ENCODE peak calls at places on chromosome 16, in four cellular contexts. G, L, P and Z are unnamed samples.
A peak's percentile ranks its signal among the peaks of the same experiment; 100 is the strongest.

GRCh38 chr16:21156767-21157467 is 1.6 kb upstream of the LDAF1 start:
- DNase-seq in G (no peak), L (peak; percentile 89), P (no peak), Z (no peak)

GRCh38 chr16:24534634-24535033 is 4.7 kb upstream of the RBBP6 start:
- DNase-seq in G (no peak), L (no peak), P (no peak), Z (no peak)

GRCh38 chr16:48064971-48065370 is 90.8 kb downstream of the ABCC12 start:
- DNase-seq in G (no peak), L (no peak), P (no peak), Z (no peak)

GRCh38 chr16:88714420-88715302 is 8.4 kb downstream of the CTU2 start:
- DNase-seq in G (no peak), L (no peak), P (no peak), Z (no peak)

GRCh38 chr16:88442435-88442810 is 10.7 kb upstream of the ZFPM1 start:
- DNase-seq in G (no peak), L (no peak), P (no peak), Z (no peak)

GRCh38 chr16:68790130-68790761 is 53.1 kb upstream of the TANGO6 start:
- DNase-seq in G (peak; percentile 65), L (peak; percentile 45), P (no peak), Z (peak; percentile 43)

GRCh38 chr16:62955033-62955349 is 918.8 kb upstream of the CDH8 start:
- DNase-seq in G (no peak), L (no peak), P (no peak), Z (no peak)

GRCh38 chr16:8959921-8960787 is 3.6 kb downstream of the USP7 start:
- DNase-seq in G (no peak), L (peak; percentile 43), P (no peak), Z (no peak)

GRCh38 chr16:66477028-66477515 is 50.0 kb downstream of the BEAN1 start:
- DNase-seq in G (no peak), L (peak; percentile 37), P (no peak), Z (no peak)

GRCh38 chr16:9330036-9330545 is 238.6 kb downstream of the HAPSTR1 start:
- DNase-seq in G (no peak), L (no peak), P (no peak), Z (no peak)

GRCh38 chr16:4266372-4266771 is 6.5 kb downstream of the TFAP4 start:
- DNase-seq in G (no peak), L (peak; percentile 74), P (no peak), Z (no peak)

GRCh38 chr16:52474679-52475078 is 72.3 kb downstream of the TOX3 start:
- DNase-seq in G (no peak), L (no peak), P (no peak), Z (no peak)

GRCh38 chr16:89996178-89996489 is 23.1 kb downstream of the DBNDD1 start:
- DNase-seq in G (no peak), L (no peak), P (no peak), Z (no peak)

GRCh38 chr16:68737046-68737729 is at the start of gene CDH1:
- DNase-seq in G (peak; percentile 93), L (peak; percentile 92), P (no peak), Z (no peak)

GRCh38 chr16:80023865-80024264 is 423.3 kb upstream of the MAF start:
- DNase-seq in G (no peak), L (no peak), P (no peak), Z (no peak)

DNA sequence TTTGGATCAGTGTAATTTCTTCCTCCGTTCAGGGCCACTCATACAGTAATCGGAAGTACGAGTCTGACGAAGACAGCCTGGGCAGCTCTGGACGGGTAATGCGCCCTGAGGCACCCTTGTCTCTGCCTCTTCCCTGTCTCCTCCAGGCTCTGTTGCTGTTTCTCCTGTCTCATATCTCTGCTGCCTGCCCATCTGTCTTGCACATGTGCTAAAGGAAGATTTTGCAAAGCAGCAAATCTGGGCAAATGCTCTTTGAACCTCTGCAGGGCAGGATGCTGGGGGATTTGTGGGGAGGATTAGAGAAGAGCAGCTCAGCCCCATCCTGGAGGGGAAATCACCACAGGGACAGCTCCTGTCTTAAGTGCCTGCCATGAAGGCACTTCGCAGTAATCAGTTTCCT is 32.4 kb upstream of the POLR3E start:
- DNase-seq in G (no peak), L (no peak), P (no peak), Z (no peak)
- H3K27me3 ChIP-seq in G (no peaks in the 10 kb centered on the region), L (no peaks in the 10 kb centered on the region), P (no peaks in the 10 kb centered on the region), Z (no peaks in the 10 kb centered on the region)

GRCh38 chr16:28880589-28880915 is 2.3 kb downstream of the ATP2A1 start:
- DNase-seq in G (no peak), L (no peak), P (no peak), Z (no peak)
- H3K4me3 ChIP-seq in G (no peak overlapping the region), L (no peak overlapping the region), P (peak overlapping the region; percentile 58), Z (peak overlapping the region; percentile 67)

GRCh38 chr16:56669840-56670639 is 426 bp downstream of the MT1H start:
- DNase-seq in G (no peak), L (no peak), P (no peak), Z (no peak)
- H3K27me3 ChIP-seq in G (peaks cover 17% of the 10 kb centered on the region), L (peaks cover 54% of the 10 kb centered on the region), P (peaks cover 58% of the 10 kb centered on the region), Z (peaks cover 94% of the 10 kb centered on the region)

GRCh38 chr16:30844671-30845449 is 49.0 kb downstream of the BCL7C start:
- DNase-seq in G (peak; percentile 70), L (peak; percentile 93), P (peak; percentile 81), Z (peak; percentile 93)
- H3K4me3 ChIP-seq in G (no peak overlapping the region), L (no peak overlapping the region), P (no peak overlapping the region), Z (no peak overlapping the region)

GRCh38 chr16:3007957-3008748 is 4.6 kb upstream of the CLDN9 start:
- DNase-seq in G (peak; percentile 74), L (peak; percentile 97), P (no peak), Z (no peak)
- H3K27me3 ChIP-seq in G (no peaks in the 10 kb centered on the region), L (no peaks in the 10 kb centered on the region), P (peaks cover 55% of the 10 kb centered on the region), Z (peaks cover 91% of the 10 kb centered on the region)

DNA sequence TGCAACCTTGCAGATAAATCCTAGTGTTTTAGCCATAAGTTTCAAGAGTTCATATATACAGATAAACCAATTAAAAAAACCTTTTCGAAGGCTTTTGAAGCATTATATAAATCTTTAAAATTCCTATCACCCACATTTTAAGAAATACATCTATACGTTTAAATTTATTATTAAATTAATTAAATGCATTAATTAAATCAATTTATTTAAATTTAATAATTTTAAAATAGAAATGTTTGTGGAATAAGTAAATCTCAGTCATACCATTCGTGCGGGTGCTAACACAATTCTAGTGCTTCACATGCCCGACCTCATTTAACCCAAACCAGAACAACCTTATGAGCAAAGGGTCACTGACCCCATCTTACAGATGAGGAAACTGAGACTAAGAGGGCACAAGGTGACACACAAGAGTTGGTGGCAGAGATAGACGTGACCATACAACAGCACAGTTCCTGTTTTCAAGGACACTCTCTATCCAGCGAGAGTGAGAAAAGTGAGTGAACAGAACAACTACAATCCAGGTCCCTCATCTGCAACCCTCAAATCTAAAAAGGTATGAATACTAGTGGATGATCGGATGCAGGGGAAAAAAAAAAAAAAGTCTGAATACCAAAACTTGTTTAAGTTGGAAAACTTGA is 1.4 kb downstream of the NSMCE1 start:
- DNase-seq in G (no peak), L (no peak), P (no peak), Z (no peak)
- H3K4me3 ChIP-seq in G (no peak overlapping the region), L (no peak overlapping the region), P (no peak overlapping the region), Z (no peak overlapping the region)

DNA sequence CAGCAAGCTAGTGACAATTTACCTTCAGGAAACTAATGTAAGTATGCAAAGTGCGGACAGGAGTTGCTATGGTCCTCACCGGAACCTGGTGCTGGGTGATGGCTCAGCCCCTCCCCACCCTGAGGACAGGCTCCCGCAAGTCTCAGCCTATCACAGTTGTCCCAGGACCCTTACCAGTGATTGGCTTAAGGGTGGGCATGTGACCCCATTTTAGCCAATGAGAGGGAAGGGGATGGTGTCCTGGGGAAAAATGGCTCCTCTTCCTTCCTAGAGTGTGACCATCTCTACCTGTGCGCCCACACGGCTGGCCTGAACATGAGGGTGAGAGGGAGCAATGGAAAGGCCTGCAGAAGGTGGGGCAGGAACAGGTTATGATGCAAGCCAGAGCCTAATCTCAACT is 80.4 kb downstream of the C16orf78 start:
- DNase-seq in G (no peak), L (no peak), P (no peak), Z (no peak)
- H3K27me3 ChIP-seq in G (no peaks in the 10 kb centered on the region), L (no peaks in the 10 kb centered on the region), P (no peaks in the 10 kb centered on the region), Z (no peaks in the 10 kb centered on the region)

DNA sequence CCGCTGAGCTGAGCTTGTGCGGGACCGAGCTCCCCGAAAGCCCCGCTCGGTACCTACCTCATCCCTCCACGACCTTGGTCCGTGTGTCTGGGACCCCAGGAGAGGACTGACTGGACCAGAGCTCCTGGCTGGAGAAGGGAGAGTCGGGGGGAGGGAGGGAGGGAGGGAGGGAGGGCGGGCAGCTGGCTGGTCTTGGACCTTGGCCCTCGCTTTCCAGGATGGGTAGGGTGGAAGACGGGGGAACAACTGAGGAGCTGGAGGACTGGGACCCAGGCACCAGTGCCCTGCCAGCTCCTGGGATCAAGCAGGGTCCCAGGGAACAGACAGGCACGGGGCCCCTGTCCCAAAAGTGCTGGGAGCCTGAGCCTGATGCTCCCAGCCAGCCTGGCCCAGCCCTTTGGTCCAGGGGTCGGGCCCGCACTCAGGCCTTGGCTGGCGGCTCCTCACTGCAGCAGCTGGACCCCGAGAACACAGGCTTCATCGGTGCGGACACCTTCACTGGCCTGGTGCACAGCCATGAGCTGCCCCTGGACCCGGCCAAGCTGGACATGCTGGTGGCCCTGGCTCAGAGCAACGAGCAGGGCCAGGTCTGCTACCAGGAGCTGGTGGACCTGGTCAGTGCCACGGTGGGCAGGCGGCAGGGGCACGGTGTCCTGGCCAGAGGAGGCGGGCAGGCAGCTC is 553 bp downstream of the RHBDL1 start:
- DNase-seq in G (no peak), L (no peak), P (no peak), Z (no peak)
- H3K4me3 ChIP-seq in G (no peak overlapping the region), L (no peak overlapping the region), P (peak overlapping the region; percentile 57), Z (no peak overlapping the region)

GRCh38 chr16:86637744-86638143 is 59.4 kb downstream of the FOXL1 start:
- DNase-seq in G (no peak), L (peak; percentile 22), P (no peak), Z (no peak)

GRCh38 chr16:86639354-86639753 is 61.0 kb downstream of the FOXL1 start:
- DNase-seq in G (no peak), L (no peak), P (no peak), Z (no peak)

GRCh38 chr16:86640265-86640843 is 62.0 kb downstream of the FOXL1 start:
- DNase-seq in G (no peak), L (no peak), P (no peak), Z (no peak)

GRCh38 chr16:86635926-86636325 is 57.6 kb downstream of the FOXL1 start:
- DNase-seq in G (no peak), L (no peak), P (no peak), Z (no peak)

GRCh38 chr16:86638642-86639041 is 60.3 kb downstream of the FOXL1 start:
- DNase-seq in G (no peak), L (no peak), P (no peak), Z (no peak)
- H3K27me3 ChIP-seq in G (peaks cover 5% of the 10 kb centered on the region), L (no peaks in the 10 kb centered on the region), P (no peaks in the 10 kb centered on the region), Z (no peaks in the 10 kb centered on the region)